ENCODE peak calls at places on chromosomes 2 and 18, in six cellular contexts. U, H, W, I, V and R are unnamed samples.

GRCh38 chr18:77096936-77097886 is 35.4 kb downstream of the MBP start:
- DNase-seq in U (peak), H (no peak), W (peak), I (no peak), V (no peak), R (peak)

GRCh38 chr2:178514664-178515063 is 34.4 kb downstream of the PLEKHA3 start:
- DNase-seq in U (no peak), H (peak), W (no peak), I (no peak), V (peak), R (no peak)

GRCh38 chr2:239769574-239770145 is 255.5 kb downstream of the NDUFA10 start:
- DNase-seq in U (no peak), H (no peak), W (no peak), I (no peak), V (no peak), R (no peak)

GRCh38 chr2:1940660-1941059 is 196.3 kb upstream of the PXDN start:
- DNase-seq in U (no peak), H (no peak), W (no peak), I (no peak), V (no peak), R (no peak)

GRCh38 chr18:45503988-45504387 is 111.3 kb upstream of the SLC14A2 start:
- DNase-seq in U (no peak), H (no peak), W (no peak), I (no peak), V (no peak), R (no peak)

GRCh38 chr2:227884511-227884947 is 13.1 kb downstream of the DAW1 start:
- DNase-seq in U (peak), H (peak), W (peak), I (peak), V (peak), R (peak)

GRCh38 chr2:219713110-219713509 is 85.7 kb downstream of the SLC4A3 start:
- DNase-seq in U (peak), H (peak), W (no peak), I (no peak), V (peak), R (no peak)

GRCh38 chr18:37006742-37007141 is 177.8 kb downstream of the KIAA1328 start:
- DNase-seq in U (no peak), H (no peak), W (no peak), I (no peak), V (no peak), R (no peak)

GRCh38 chr2:189232759-189233406 is 53.3 kb upstream of the COL5A2 start:
- DNase-seq in U (no peak), H (no peak), W (no peak), I (no peak), V (no peak), R (no peak)

GRCh38 chr2:227706859-227707258 is 11.0 kb downstream of the SLC19A3 start:
- DNase-seq in U (no peak), H (no peak), W (no peak), I (no peak), V (no peak), R (no peak)

GRCh38 chr18:34120294-34120693 is 104.4 kb downstream of the NOL4 start:
- DNase-seq in U (no peak), H (no peak), W (no peak), I (no peak), V (no peak), R (no peak)

GRCh38 chr2:105100064-105100840 is 62.4 kb downstream of the MRPS9 start:
- DNase-seq in U (no peak), H (no peak), W (no peak), I (no peak), V (no peak), R (no peak)

GRCh38 chr2:34105015-34105767 is 506.1 kb upstream of the FAM98A start:
- DNase-seq in U (peak), H (peak), W (no peak), I (no peak), V (peak), R (no peak)

GRCh38 chr2:133711806-133712205 is 143.5 kb upstream of the NCKAP5 start:
- DNase-seq in U (no peak), H (no peak), W (no peak), I (no peak), V (no peak), R (no peak)

GRCh38 chr18:12295389-12296086 is 12.5 kb upstream of the TUBB6 start:
- DNase-seq in U (no peak), H (peak), W (no peak), I (no peak), V (peak), R (no peak)

GRCh38 chr2:169716229-169716886 is 17.3 kb upstream of the KLHL23 start:
- DNase-seq in U (no peak), H (peak), W (no peak), I (no peak), V (peak), R (no peak)

GRCh38 chr18:14961991-14962390 is 214.0 kb downstream of the ANKRD30B start:
- DNase-seq in U (no peak), H (no peak), W (no peak), I (no peak), V (no peak), R (no peak)

GRCh38 chr2:15992457-15993231 is 52.3 kb downstream of the MYCN start:
- DNase-seq in U (no peak), H (no peak), W (no peak), I (no peak), V (no peak), R (no peak)

GRCh38 chr18:13895505-13896033 is 19.8 kb downstream of the MC2R start:
- DNase-seq in U (peak), H (no peak), W (no peak), I (no peak), V (no peak), R (no peak)

GRCh38 chr2:71120195-71120594 is 9.8 kb downstream of the MCEE start:
- DNase-seq in U (no peak), H (no peak), W (no peak), I (no peak), V (no peak), R (no peak)

GRCh38 chr2:111069722-111070121 is 51.0 kb upstream of the BCL2L11 start:
- DNase-seq in U (peak), H (no peak), W (no peak), I (no peak), V (no peak), R (no peak)

GRCh38 chr2:43293744-43294695 is 67.6 kb upstream of the ZFP36L2 start:
- DNase-seq in U (peak), H (peak), W (no peak), I (no peak), V (peak), R (no peak)

GRCh38 chr2:28445448-28446258 is 50.2 kb upstream of the PLB1 start:
- DNase-seq in U (peak), H (peak), W (no peak), I (no peak), V (peak), R (no peak)

DNA sequence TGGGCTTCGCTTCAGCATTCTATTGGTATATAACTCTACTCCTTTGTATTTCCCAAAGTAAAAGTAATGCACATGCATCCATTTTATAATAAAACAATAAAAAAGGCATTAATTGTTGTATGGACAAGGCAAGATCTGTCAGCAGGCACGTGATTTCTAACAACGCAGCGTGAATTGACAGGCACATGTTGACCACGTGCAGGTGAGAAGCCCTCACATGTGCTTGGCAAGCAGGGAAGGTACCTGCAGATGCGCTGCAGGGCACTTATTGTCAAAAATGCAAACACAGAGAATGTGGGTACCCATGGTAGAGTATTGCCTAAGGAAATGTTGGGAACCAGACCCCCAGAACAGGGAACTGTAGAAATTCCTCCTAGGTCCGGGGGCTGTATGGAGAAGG is 515.0 kb upstream of the HS6ST1 start:
- DNase-seq in U (no peak), H (no peak), W (no peak), I (no peak), V (no peak), R (no peak)
- H4K8ac ChIP-seq in U (no peak), H (no peak), W (no peak), I (no peak), V (no peak), R (no peak)

DNA sequence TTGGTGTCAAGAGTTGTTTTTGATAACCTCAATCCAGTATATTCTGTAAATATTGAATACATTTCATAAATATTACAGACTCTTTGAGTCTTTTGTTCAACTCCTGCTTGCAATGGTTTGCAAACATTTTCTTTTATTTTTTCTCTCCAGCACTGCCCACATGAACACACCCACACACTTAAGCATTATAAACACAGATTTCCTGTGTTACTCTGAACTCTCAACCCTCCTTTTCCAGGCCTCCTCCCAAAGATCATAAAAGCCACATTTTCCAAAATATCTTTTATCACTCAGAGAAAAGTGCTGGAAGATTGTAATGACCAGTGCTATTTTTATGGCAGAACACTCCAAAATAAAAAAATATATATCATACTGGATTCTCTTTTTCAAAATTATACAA is 20.5 kb downstream of the ARHGAP25 start:
- DNase-seq in U (no peak), H (peak), W (no peak), I (no peak), V (peak), R (no peak)
- H4K8ac ChIP-seq in U (no peak), H (no peak), W (no peak), I (no peak), V (no peak), R (no peak)

DNA sequence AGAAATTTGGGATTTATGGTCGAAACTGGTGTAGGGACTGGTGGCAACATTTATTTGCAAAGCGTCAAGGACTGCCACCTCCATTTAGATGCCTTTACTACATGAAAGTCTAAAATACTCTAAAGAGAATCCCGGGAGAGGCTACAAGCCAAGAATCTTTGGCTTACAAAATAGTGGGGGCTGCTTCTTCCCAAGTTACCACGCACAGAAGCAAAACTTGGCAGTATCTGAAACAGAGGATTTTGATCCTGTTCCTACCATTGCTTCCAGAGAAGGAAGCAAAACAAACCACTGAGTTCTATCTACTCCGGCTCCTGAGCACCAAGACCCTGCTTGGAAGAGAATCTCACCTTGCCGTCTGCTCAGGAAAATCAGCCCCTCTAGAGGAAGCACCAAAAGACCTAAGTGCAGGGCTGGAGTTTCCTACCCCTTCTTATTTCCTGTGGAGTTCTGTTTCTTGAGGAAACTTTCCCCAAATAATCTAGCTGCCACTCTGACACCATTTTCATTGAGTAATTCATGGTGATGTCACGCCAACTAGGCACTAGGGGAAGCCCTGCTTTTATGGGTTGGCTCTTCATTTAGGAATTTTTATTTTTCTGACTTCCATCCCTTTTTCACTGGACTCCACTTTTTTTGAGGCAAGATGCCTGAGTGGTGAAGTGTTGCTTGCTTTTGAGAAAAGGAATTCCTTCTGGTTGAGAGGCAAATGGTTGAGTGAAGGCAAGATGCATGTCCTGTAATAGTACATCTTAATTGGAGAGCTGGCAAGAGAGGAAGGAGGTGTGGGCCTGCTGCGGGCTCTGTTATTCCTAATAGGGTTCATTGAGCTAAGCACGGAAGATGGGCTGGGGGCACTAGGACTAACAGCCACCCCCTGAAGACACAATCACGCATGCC is 36.8 kb upstream of the EML4 start:
- DNase-seq in U (no peak), H (peak), W (no peak), I (no peak), V (peak), R (no peak)
- H4K8ac ChIP-seq in U (no peak), H (peak), W (no peak), I (no peak), V (peak), R (peak)

GRCh38 chr2:79122676-79123075 is 2.4 kb downstream of the REG1A start:
- DNase-seq in U (no peak), H (no peak), W (no peak), I (no peak), V (no peak), R (no peak)

GRCh38 chr2:79124907-79125720 is 4.8 kb downstream of the REG1A start:
- DNase-seq in U (no peak), H (no peak), W (no peak), I (no peak), V (no peak), R (no peak)

GRCh38 chr2:79114797-79115494 is 5.3 kb upstream of the REG1A start:
- DNase-seq in U (no peak), H (no peak), W (no peak), I (no peak), V (no peak), R (no peak)

GRCh38 chr2:79116997-79117928 is 3.0 kb upstream of the REG1A start:
- DNase-seq in U (no peak), H (no peak), W (no peak), I (no peak), V (no peak), R (no peak)

GRCh38 chr2:79120194-79120713 is at the start of gene REG1A:
- DNase-seq in U (no peak), H (no peak), W (no peak), I (no peak), V (no peak), R (no peak)
- H4K8ac ChIP-seq in U (no peak), H (no peak), W (no peak), I (no peak), V (no peak), R (no peak)

GRCh38 chr2:120736202-120736954 is 710 bp downstream of the GLI2 start:
- DNase-seq in U (peak), H (no peak), W (peak), I (no peak), V (peak), R (peak)
- H4K8ac ChIP-seq in U (peak), H (peak), W (no peak), I (no peak), V (peak), R (peak)

GRCh38 chr2:19802088-19802806 is 99.5 kb downstream of the TTC32 start:
- DNase-seq in U (no peak), H (peak), W (no peak), I (no peak), V (peak), R (no peak)

GRCh38 chr2:19800796-19801195 is 101.0 kb downstream of the TTC32 start:
- DNase-seq in U (no peak), H (no peak), W (no peak), I (no peak), V (peak), R (no peak)

GRCh38 chr2:19797871-19798270 is 103.9 kb downstream of the TTC32 start:
- DNase-seq in U (peak), H (peak), W (no peak), I (no peak), V (peak), R (no peak)

GRCh38 chr2:19801367-19802087 is 100.3 kb downstream of the TTC32 start:
- DNase-seq in U (no peak), H (peak), W (no peak), I (no peak), V (peak), R (no peak)

GRCh38 chr2:19799881-19800780 is 101.7 kb downstream of the TTC32 start:
- DNase-seq in U (no peak), H (no peak), W (no peak), I (no peak), V (no peak), R (no peak)
- H4K8ac ChIP-seq in U (no peak), H (no peak), W (no peak), I (no peak), V (no peak), R (no peak)

GRCh38 chr2:207805566-207806226 is 36.0 kb upstream of the FZD5 start:
- DNase-seq in U (peak), H (no peak), W (no peak), I (no peak), V (no peak), R (no peak)
- H4K8ac ChIP-seq in U (no peak), H (no peak), W (no peak), I (no peak), V (no peak), R (no peak)

GRCh38 chr2:53949457-53949856 is 21.3 kb downstream of the PSME4 start:
- DNase-seq in U (no peak), H (peak), W (no peak), I (no peak), V (no peak), R (no peak)
- H4K8ac ChIP-seq in U (no peak), H (no peak), W (no peak), I (no peak), V (no peak), R (no peak)

DNA sequence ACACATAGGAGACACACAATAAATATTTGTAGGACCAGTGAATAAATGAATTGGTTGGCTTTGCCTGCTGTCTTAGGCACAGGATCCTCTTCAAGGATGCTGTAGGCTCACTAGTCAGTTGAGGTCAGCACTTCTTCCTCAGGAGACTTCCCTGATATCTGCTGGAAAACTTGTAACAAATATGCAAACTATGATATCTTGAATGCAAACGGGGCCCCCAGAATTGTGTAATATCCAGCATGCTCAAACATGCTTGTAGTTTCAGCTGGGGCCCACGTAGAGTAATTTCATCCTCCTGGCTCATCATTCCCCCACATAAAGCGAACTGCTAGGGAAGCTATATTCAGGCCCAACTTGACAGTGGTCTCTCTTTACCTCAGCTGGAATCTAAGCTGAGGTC is 43.6 kb downstream of the POLE4 start:
- DNase-seq in U (no peak), H (peak), W (no peak), I (no peak), V (no peak), R (no peak)
- H4K8ac ChIP-seq in U (no peak), H (no peak), W (no peak), I (no peak), V (peak), R (no peak)